ENCODE peak calls at places on chromosomes 13 and 19, in ten cellular contexts. V is AML-193; N is effector CD4-positive, alpha-beta T cell; X is Caco-2; Z is caudate nucleus; P is glutamatergic neuron; C is fibroblast of lung; A is activated T-helper 1 cell treated with Interleukin-2 at 50 U/mL for 16 hours; D is GM12865; O is HCEC 1CT. U is an unnamed sample.

GRCh38 chr19:43562211-43562697 is 13.1 kb downstream of the XRCC1 start:
- DNase-seq in X (no peak), C (no peak), Z (no peak), V (no peak), D (no peak), P (no peak), O (no peak), A (no peak), N (no peak), U (no peak)

GRCh38 chr13:89845874-89846273 is 1501.6 kb upstream of the MIR17HG start:
- DNase-seq in Z (no peak), N (no peak), P (no peak), X (no peak), V (no peak), A (no peak), D (no peak), O (no peak), C (no peak), U (no peak)

GRCh38 chr13:29227560-29227959 is 367.9 kb downstream of the SLC7A1 start:
- DNase-seq in V (peak), P (no peak), Z (no peak), A (no peak), X (no peak), O (no peak), D (no peak), C (no peak), N (no peak), U (no peak)

GRCh38 chr13:30334663-30335386 is 27.5 kb upstream of the KATNAL1 start:
- DNase-seq in N (peak), P (no peak), Z (no peak), C (no peak), D (peak), A (no peak), X (no peak), V (peak), O (no peak), U (no peak)

GRCh38 chr13:45537506-45537905 is 72.8 kb downstream of the COG3 start:
- DNase-seq in N (no peak), V (no peak), C (peak), X (no peak), O (peak), P (no peak), A (no peak), D (no peak), Z (no peak), U (no peak)

GRCh38 chr13:33483471-33483870 is 197.9 kb upstream of the STARD13 start:
- DNase-seq in P (no peak), Z (no peak), A (no peak), V (no peak), C (no peak), D (no peak), O (peak), X (no peak), N (no peak), U (no peak)

GRCh38 chr19:34075661-34076091 is 96.6 kb upstream of the LSM14A start:
- DNase-seq in A (no peak), V (no peak), P (no peak), Z (no peak), X (no peak), C (no peak), O (no peak), N (no peak), D (no peak), U (no peak)

GRCh38 chr19:38667552-38668205 is 20.2 kb downstream of the ACTN4 start:
- DNase-seq in N (no peak), V (no peak), P (no peak), X (no peak), Z (no peak), D (no peak), C (peak), O (peak), A (no peak), U (no peak)

GRCh38 chr13:67857581-67858310 is 627.6 kb upstream of the PCDH9 start:
- DNase-seq in X (no peak), V (no peak), C (no peak), D (no peak), P (no peak), A (no peak), Z (no peak), O (no peak), N (no peak), U (no peak)

GRCh38 chr19:49712397-49712859 is 21.5 kb downstream of the CPT1C start:
- DNase-seq in V (no peak), N (no peak), P (peak), O (peak), A (no peak), C (peak), D (peak), X (peak), Z (no peak), U (no peak)

GRCh38 chr19:45664575-45664974 is 3.4 kb upstream of the GIPR start:
- DNase-seq in D (no peak), X (no peak), C (no peak), O (no peak), Z (no peak), A (no peak), V (no peak), N (no peak), P (no peak), U (no peak)

GRCh38 chr13:23867027-23867491 is 22.1 kb downstream of the MIPEP start:
- DNase-seq in D (no peak), P (peak), V (no peak), Z (no peak), O (peak), A (no peak), C (peak), X (no peak), N (no peak), U (no peak)

GRCh38 chr13:43261018-43261417 is 237.6 kb downstream of the DNAJC15 start:
- DNase-seq in N (no peak), X (no peak), P (no peak), C (peak), A (no peak), O (peak), V (no peak), Z (no peak), D (no peak), U (no peak)

GRCh38 chr19:45887311-45887710 is 1.4 kb upstream of the IRF2BP1 start:
- DNase-seq in Z (no peak), D (no peak), C (no peak), X (no peak), P (no peak), A (no peak), V (no peak), N (no peak), O (no peak), U (no peak)

GRCh38 chr13:50376895-50377575 is 361.8 kb downstream of the KCNRG start:
- DNase-seq in A (no peak), O (no peak), N (no peak), V (no peak), P (no peak), D (no peak), Z (no peak), C (no peak), X (peak), U (no peak)

GRCh38 chr13:98672947-98673545 is 79.4 kb downstream of the SLC15A1 start:
- DNase-seq in A (no peak), X (peak), N (peak), D (peak), V (peak), P (peak), C (peak), O (peak), Z (peak), U (peak)